ENCODE peak calls at places on chromosome 1, in four cellular contexts. One of them, this sample, is unnamed. For H3K9me3, the result is how much of the 10 kb centered on the place peaks cover.

GRCh38 chr1:176178316-176178715 is 28.8 kb downstream of the COP1 start:
- DNase-seq in tibial nerve: no peak
- DNase-seq in heart left ventricle: no peak
- DNase-seq in prostate gland: no peak
- DNase-seq in this sample: peak

GRCh38 chr1:204207136-204207616 is 6.6 kb downstream of the GOLT1A start:
- DNase-seq in heart left ventricle: peak
- DNase-seq in prostate gland: peak
- DNase-seq in tibial nerve: peak
- DNase-seq in this sample: peak

GRCh38 chr1:211036701-211037494 is 97.0 kb downstream of the KCNH1 start:
- DNase-seq in tibial nerve: no peak
- DNase-seq in prostate gland: no peak
- DNase-seq in heart left ventricle: no peak
- DNase-seq in this sample: no peak

GRCh38 chr1:193421487-193421886 is 235.1 kb upstream of the B3GALT2 start:
- DNase-seq in heart left ventricle: no peak
- DNase-seq in tibial nerve: no peak
- DNase-seq in prostate gland: no peak
- DNase-seq in this sample: peak

GRCh38 chr1:7549693-7550161 is 221.4 kb upstream of the VAMP3 start:
- DNase-seq in heart left ventricle: no peak
- DNase-seq in tibial nerve: no peak
- DNase-seq in prostate gland: no peak
- DNase-seq in this sample: no peak

GRCh38 chr1:158145173-158145719 is 35.4 kb upstream of the CD1D start:
- DNase-seq in heart left ventricle: peak
- DNase-seq in prostate gland: peak
- DNase-seq in tibial nerve: peak
- DNase-seq in this sample: peak

GRCh38 chr1:55156093-55156492 is 59.1 kb downstream of the USP24 start:
- DNase-seq in tibial nerve: no peak
- DNase-seq in prostate gland: no peak
- DNase-seq in heart left ventricle: no peak
- DNase-seq in this sample: no peak

GRCh38 chr1:101150266-101150665 is 86.6 kb upstream of the S1PR1 start:
- DNase-seq in heart left ventricle: no peak
- DNase-seq in tibial nerve: no peak
- DNase-seq in prostate gland: no peak
- DNase-seq in this sample: no peak

GRCh38 chr1:75707191-75707590 is 17.3 kb upstream of the ACADM start:
- DNase-seq in heart left ventricle: no peak
- DNase-seq in tibial nerve: no peak
- DNase-seq in prostate gland: no peak
- DNase-seq in this sample: no peak

GRCh38 chr1:155964193-155964592 is 14.2 kb downstream of the ARHGEF2 start:
- DNase-seq in tibial nerve: no peak
- DNase-seq in heart left ventricle: no peak
- DNase-seq in prostate gland: no peak
- DNase-seq in this sample: no peak

GRCh38 chr1:92483442-92484170 is 3.1 kb downstream of the GFI1 start:
- DNase-seq in prostate gland: no peak
- DNase-seq in heart left ventricle: no peak
- DNase-seq in tibial nerve: no peak
- DNase-seq in this sample: peak

GRCh38 chr1:36156329-36157114 is 562 bp downstream of the MAP7D1 start:
- DNase-seq in tibial nerve: peak
- DNase-seq in prostate gland: peak
- DNase-seq in heart left ventricle: peak
- DNase-seq in this sample: peak

DNA sequence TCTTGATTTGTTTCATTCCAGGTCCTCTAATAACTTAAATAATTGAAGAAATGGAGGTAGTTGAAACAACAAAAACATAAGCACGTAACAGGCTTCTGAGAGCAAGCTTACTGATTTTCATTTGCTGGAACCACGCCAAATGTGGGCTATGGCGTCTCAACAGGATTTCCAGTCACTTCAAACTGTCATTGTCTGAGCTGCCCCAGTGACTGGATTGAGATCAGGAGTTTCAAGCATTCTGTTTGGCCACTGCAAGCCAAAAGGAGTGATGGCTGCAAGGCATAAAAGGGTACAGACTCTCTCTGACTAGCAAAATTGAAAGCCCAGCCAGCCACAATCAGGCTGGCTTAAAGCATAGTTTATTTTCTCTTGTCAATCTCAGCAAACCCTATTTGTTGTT is 289.9 kb downstream of the DPYD start:
- DNase-seq in heart left ventricle: peak
- DNase-seq in prostate gland: no peak
- DNase-seq in tibial nerve: no peak
- DNase-seq in this sample: peak
- TF ChIP-seq POLR2A in heart left ventricle: no peak
- TF ChIP-seq POLR2A in prostate gland: no peak
- TF ChIP-seq POLR2A in tibial nerve: no peak
- TF ChIP-seq POLR2A in this sample: no peak

GRCh38 chr1:4053774-4054173 is 153.7 kb upstream of the C1orf174 start:
- DNase-seq in tibial nerve: no peak
- DNase-seq in heart left ventricle: peak
- DNase-seq in prostate gland: no peak
- DNase-seq in this sample: no peak

GRCh38 chr1:4052657-4053056 is 152.6 kb upstream of the C1orf174 start:
- DNase-seq in heart left ventricle: no peak
- DNase-seq in prostate gland: no peak
- DNase-seq in tibial nerve: no peak
- DNase-seq in this sample: no peak

GRCh38 chr1:4050998-4051397 is 150.9 kb upstream of the C1orf174 start:
- DNase-seq in prostate gland: no peak
- DNase-seq in tibial nerve: no peak
- DNase-seq in heart left ventricle: no peak
- DNase-seq in this sample: no peak

GRCh38 chr1:4054957-4055676 is 155.0 kb upstream of the C1orf174 start:
- DNase-seq in tibial nerve: no peak
- DNase-seq in prostate gland: no peak
- DNase-seq in heart left ventricle: peak
- DNase-seq in this sample: no peak

DNA sequence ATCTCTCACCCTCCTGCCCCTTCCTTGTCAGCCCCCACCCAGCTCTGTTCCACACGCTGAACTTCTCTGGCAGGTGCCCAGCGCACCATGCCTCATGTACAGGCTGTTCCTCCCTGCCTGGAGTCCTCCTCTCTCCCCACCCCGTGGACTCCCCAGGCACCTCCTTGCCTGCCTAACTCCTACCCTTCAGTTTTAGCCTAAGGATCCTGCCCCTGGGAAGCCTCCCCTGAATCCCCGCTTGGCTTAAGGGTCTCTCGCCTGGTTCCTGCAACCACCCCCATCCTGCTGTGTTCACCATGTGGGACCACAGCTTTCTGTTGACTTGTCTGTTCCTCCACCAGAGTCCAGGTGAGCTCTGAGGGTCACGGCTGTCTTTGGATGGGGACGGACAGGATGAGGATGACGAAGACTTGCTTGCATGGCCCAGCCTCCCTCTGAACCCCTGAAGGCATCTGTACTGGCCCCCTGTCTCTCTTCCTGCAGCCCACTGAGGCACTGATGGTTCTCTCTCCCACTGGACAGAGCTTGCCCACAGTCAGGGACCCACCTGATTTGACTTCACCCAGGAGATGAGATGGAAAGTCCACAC is 153.2 kb upstream of the C1orf174 start:
- DNase-seq in heart left ventricle: no peak
- DNase-seq in prostate gland: no peak
- DNase-seq in tibial nerve: no peak
- DNase-seq in this sample: no peak
- H3K9me3 ChIP-seq in heart left ventricle: under half
- H3K9me3 ChIP-seq in prostate gland: under half
- H3K9me3 ChIP-seq in tibial nerve: under half
- H3K9me3 ChIP-seq in this sample: under half

GRCh38 chr1:2031546-2032540 is 12.7 kb downstream of the GABRD start:
- DNase-seq in heart left ventricle: no peak
- DNase-seq in tibial nerve: no peak
- DNase-seq in prostate gland: no peak
- DNase-seq in this sample: no peak

GRCh38 chr1:2030076-2030870 is 11.1 kb downstream of the GABRD start:
- DNase-seq in prostate gland: no peak
- DNase-seq in heart left ventricle: no peak
- DNase-seq in tibial nerve: no peak
- DNase-seq in this sample: no peak

GRCh38 chr1:2032737-2033136 is 13.6 kb downstream of the GABRD start:
- DNase-seq in heart left ventricle: no peak
- DNase-seq in tibial nerve: no peak
- DNase-seq in prostate gland: no peak
- DNase-seq in this sample: no peak

GRCh38 chr1:2036287-2036686 is 13.9 kb upstream of the PRKCZ start:
- DNase-seq in heart left ventricle: no peak
- DNase-seq in prostate gland: no peak
- DNase-seq in tibial nerve: no peak
- DNase-seq in this sample: no peak

GRCh38 chr1:2033165-2033564 is 14.0 kb downstream of the GABRD start:
- DNase-seq in prostate gland: no peak
- DNase-seq in heart left ventricle: no peak
- DNase-seq in tibial nerve: no peak
- DNase-seq in this sample: no peak
- H3K27ac ChIP-seq in prostate gland: no peak
- H3K27ac ChIP-seq in heart left ventricle: peak
- H3K27ac ChIP-seq in tibial nerve: no peak
- H3K27ac ChIP-seq in this sample: no peak

GRCh38 chr1:154865442-154866256 is 4.4 kb downstream of the KCNN3 start:
- DNase-seq in prostate gland: no peak
- DNase-seq in tibial nerve: no peak
- DNase-seq in heart left ventricle: no peak
- DNase-seq in this sample: no peak
- TF ChIP-seq POLR2A in prostate gland: no peak
- TF ChIP-seq POLR2A in tibial nerve: no peak
- TF ChIP-seq POLR2A in heart left ventricle: no peak
- TF ChIP-seq POLR2A in this sample: no peak

GRCh38 chr1:227654858-227655752 is 80.0 kb downstream of the JMJD4 start:
- DNase-seq in heart left ventricle: no peak
- DNase-seq in tibial nerve: no peak
- DNase-seq in prostate gland: no peak
- DNase-seq in this sample: no peak
- H3K9me3 ChIP-seq in heart left ventricle: half or more
- H3K9me3 ChIP-seq in tibial nerve: half or more
- H3K9me3 ChIP-seq in prostate gland: under half
- H3K9me3 ChIP-seq in this sample: under half

This sample was measured in thyroid gland.